ENCODE peak calls at places on chromosome 1, in four cellular contexts. G is GM03348, E is left colon, B is anterior cingulate cortex. W is an unnamed sample.

GRCh38 chr1:1132042-1132927 is 16.4 kb upstream of the C1orf159 start:
- DNase-seq in B (no peak), E (peak; percentile 75), G (no peak), W (no peak)

GRCh38 chr1:43011020-43011419 is 52.4 kb upstream of the SLC2A1 start:
- DNase-seq in G (no peak), E (no peak), B (no peak), W (no peak)

GRCh38 chr1:206472454-206472853 is 2.2 kb downstream of the IKBKE start:
- DNase-seq in G (peak; percentile 88), B (no peak), E (peak; percentile 37), W (peak; percentile 74)

GRCh38 chr1:159823401-159823800 is 3.3 kb upstream of the SLAMF8 start:
- DNase-seq in G (no peak), E (peak; percentile 45), B (no peak), W (no peak)

GRCh38 chr1:101732221-101732620 is 264.5 kb downstream of the OLFM3 start:
- DNase-seq in G (no peak), E (peak; percentile 28), B (no peak), W (no peak)

GRCh38 chr1:204259196-204259595 is 45.4 kb upstream of the GOLT1A start:
- DNase-seq in G (no peak), B (no peak), E (no peak), W (no peak)

GRCh38 chr1:74375376-74375775 is 137.0 kb downstream of the LRRC53 start:
- DNase-seq in E (no peak), G (no peak), B (no peak), W (peak; percentile 25)

GRCh38 chr1:156050376-156050775 is 3.2 kb downstream of the UBQLN4 start:
- DNase-seq in G (no peak), E (no peak), B (no peak), W (peak; percentile 20)

GRCh38 chr1:27960762-27961645 is 1.2 kb downstream of the XKR8 start:
- DNase-seq in B (peak; percentile 66), E (peak; percentile 24), G (peak; percentile 59), W (peak; percentile 59)

GRCh38 chr1:21605964-21606705 is 63.0 kb downstream of the RAP1GAP start:
- DNase-seq in G (no peak), E (no peak), B (no peak), W (no peak)

GRCh38 chr1:108200627-108201106 is 524 bp upstream of the SLC25A24 start:
- DNase-seq in E (peak; percentile 51), G (peak; percentile 82), B (peak; percentile 48), W (peak; percentile 83)

GRCh38 chr1:24294228-24294672 is 24.9 kb upstream of the GRHL3 start:
- DNase-seq in E (no peak), G (peak; percentile 89), B (no peak), W (peak; percentile 95)

GRCh38 chr1:155976062-155976912 is 2.1 kb downstream of the ARHGEF2 start:
- DNase-seq in B (peak; percentile 35), E (peak; percentile 75), G (peak; percentile 78), W (peak; percentile 88)

GRCh38 chr1:77655431-77655974 is 27.0 kb downstream of the ZZZ3 start:
- DNase-seq in E (no peak), B (no peak), G (no peak), W (no peak)

GRCh38 chr1:223489439-223489838 is 96.2 kb downstream of the CCDC185 start:
- DNase-seq in E (no peak), B (no peak), G (no peak), W (no peak)

GRCh38 chr1:96721053-96721381 is 567 bp upstream of the PTBP2 start:
- DNase-seq in G (no peak), E (no peak), B (no peak), W (no peak)

W was measured in adipocyte.